ENCODE peak calls at places on chromosomes 4 and X, in seven cellular contexts. A is stromal cell of bone marrow; Y is astrocyte of the spinal cord; Q is NCI-H460; M is C1 segment of cervical spinal cord; V is GM04503; N is stimulated activated CD8-positive, alpha-beta memory T cell treated with anti-CD3 and anti-CD28 coated beads, Interleukin-4, amount 100 ng/mL, for 48 hours. F is an unnamed sample.

GRCh38 chr4:105296672-105297071 is 150.0 kb downstream of the TET2 start:
- DNase-seq in A (no peak), Y (no peak), Q (no peak), M (no peak), V (no peak), N (no peak), F (no peak)

GRCh38 chr4:158170691-158171455 is 2.0 kb downstream of the GASK1B start:
- DNase-seq in A (peak; percentile 59), Y (no peak), Q (no peak), M (peak; percentile 36), V (no peak), N (peak; percentile 71), F (no peak)

GRCh38 chr4:142274137-142274536 is 572.0 kb downstream of the INPP4B start:
- DNase-seq in A (peak; percentile 2), Y (peak; percentile 67), Q (no peak), M (no peak), V (no peak), N (no peak), F (no peak)

GRCh38 chrX:35104626-35105025 is 162.0 kb downstream of the FAM47B start:
- DNase-seq in A (no peak), Y (peak; percentile 8), Q (no peak), M (no peak), V (no peak), N (no peak), F (no peak)

GRCh38 chr4:128538111-128538882 is 250.7 kb upstream of the PGRMC2 start:
- DNase-seq in A (no peak), Y (no peak), Q (no peak), M (no peak), V (no peak), N (no peak), F (no peak)

GRCh38 chr4:36399762-36400353 is 118.4 kb downstream of the DTHD1 start:
- DNase-seq in A (no peak), Y (peak; percentile 41), Q (peak; percentile 14), M (no peak), V (no peak), N (peak; percentile 62), F (peak; percentile 41)

GRCh38 chr4:106584590-106584989 is 216.0 kb upstream of the GIMD1 start:
- DNase-seq in A (no peak), Y (peak; percentile 59), Q (no peak), M (no peak), V (no peak), N (no peak), F (no peak)

GRCh38 chrX:74535211-74535621 is 79.2 kb downstream of the RLIM start:
- DNase-seq in A (peak; percentile 34), Y (peak; percentile 67), Q (no peak), M (peak; percentile 50), V (no peak), N (no peak), F (peak; percentile 4)

GRCh38 chr4:23855912-23856605 is 33.8 kb downstream of the PPARGC1A start:
- DNase-seq in A (no peak), Y (peak; percentile 80), Q (peak; percentile 26), M (no peak), V (no peak), N (no peak), F (no peak)

GRCh38 chr4:185358514-185359433 is 37.0 kb downstream of the LRP2BP start:
- DNase-seq in A (no peak), Y (peak; percentile 87), Q (no peak), M (no peak), V (no peak), N (no peak), F (no peak)

GRCh38 chr4:90293320-90293719 is 166.1 kb downstream of the CCSER1 start:
- DNase-seq in A (no peak), Y (peak; percentile 20), Q (no peak), M (no peak), V (no peak), N (no peak), F (no peak)

GRCh38 chrX:45515262-45516215 is 314.9 kb upstream of the DIPK2B start:
- DNase-seq in A (peak; percentile 89), Y (peak; percentile 84), Q (peak; percentile 92), M (peak; percentile 22), V (peak; percentile 93), N (peak; percentile 46), F (peak; percentile 12)

GRCh38 chrX:65407157-65407626 is 127.4 kb downstream of the LAS1L start:
- DNase-seq in A (no peak), Y (no peak), Q (no peak), M (no peak), V (no peak), N (peak; percentile 28), F (no peak)

GRCh38 chrX:104913348-104913747 is 307.1 kb downstream of the TEX13A start:
- DNase-seq in A (no peak), Y (peak; percentile 4), Q (no peak), M (no peak), V (no peak), N (no peak), F (no peak)

GRCh38 chr4:7650606-7651400 is 216.1 kb upstream of the PSAPL1 start:
- DNase-seq in A (peak; percentile 12), Y (peak; percentile 32), Q (no peak), M (peak; percentile 64), V (no peak), N (peak; percentile 43), F (peak; percentile 42)

GRCh38 chrX:44012484-44013096 is 39.4 kb upstream of the NDP start:
- DNase-seq in A (peak; percentile 77), Y (peak; percentile 77), Q (no peak), M (peak; percentile 13), V (peak; percentile 47), N (peak; percentile 60), F (no peak)

GRCh38 chr4:76570141-76570989 is 135.3 kb downstream of the SHROOM3 start:
- DNase-seq in A (no peak), Y (peak; percentile 78), Q (no peak), M (no peak), V (no peak), N (no peak), F (no peak)

GRCh38 chr4:120873554-120873953 is 49.0 kb downstream of the PRDM5 start:
- DNase-seq in A (no peak), Y (no peak), Q (no peak), M (no peak), V (no peak), N (no peak), F (no peak)

GRCh38 chr4:19248023-19248422 is 1003.7 kb upstream of the SLIT2 start:
- DNase-seq in A (no peak), Y (no peak), Q (no peak), M (no peak), V (no peak), N (no peak), F (no peak)

GRCh38 chr4:6198278-6198677 is 2.1 kb downstream of the JAKMIP1 start:
- DNase-seq in A (no peak), Y (no peak), Q (no peak), M (no peak), V (no peak), N (peak; percentile 86), F (no peak)

GRCh38 chr4:112284662-112285411 is 867 bp downstream of the TIFA start:
- DNase-seq in A (no peak), Y (peak; percentile 39), Q (no peak), M (no peak), V (no peak), N (no peak), F (no peak)

GRCh38 chr4:27861802-27862201 is 1001.2 kb downstream of the STIM2 start:
- DNase-seq in A (peak; percentile 28), Y (peak; percentile 66), Q (no peak), M (no peak), V (no peak), N (no peak), F (no peak)

GRCh38 chrX:107826286-107827136 is 845 bp downstream of the MID2 start:
- DNase-seq in A (no peak), Y (peak; percentile 33), Q (no peak), M (peak; percentile 20), V (no peak), N (peak; percentile 43), F (peak; percentile 22)

GRCh38 chr4:165325732-165326512 is 1.5 kb upstream of the MSMO1 start:
- DNase-seq in A (no peak), Y (peak; percentile 84), Q (peak; percentile 35), M (no peak), V (peak; percentile 34), N (peak; percentile 31), F (no peak)

GRCh38 chrX:154412468-154412867 is 1.1 kb downstream of the TAFAZZIN start:
- DNase-seq in A (no peak), Y (no peak), Q (no peak), M (no peak), V (no peak), N (peak; percentile 41), F (peak; percentile 23)

GRCh38 chrX:150482537-150483217 is 85.7 kb upstream of the MTM1 start:
- DNase-seq in A (peak; percentile 31), Y (peak; percentile 57), Q (peak; percentile 20), M (peak; percentile 9), V (no peak), N (peak; percentile 59), F (no peak)

GRCh38 chr4:68906238-68907137 is 45.1 kb downstream of the UGT2A3 start:
- DNase-seq in A (no peak), Y (no peak), Q (no peak), M (no peak), V (no peak), N (no peak), F (peak; percentile 14)

GRCh38 chr4:39178706-39179105 is 3.6 kb upstream of the WDR19 start:
- DNase-seq in A (no peak), Y (no peak), Q (no peak), M (no peak), V (no peak), N (no peak), F (no peak)

GRCh38 chr4:36326610-36327009 is 45.2 kb downstream of the DTHD1 start:
- DNase-seq in A (no peak), Y (no peak), Q (no peak), M (no peak), V (no peak), N (no peak), F (no peak)

GRCh38 chrX:153590961-153591956 is 7.7 kb downstream of the CCNQ start:
- DNase-seq in A (no peak), Y (no peak), Q (no peak), M (no peak), V (no peak), N (no peak), F (no peak)

GRCh38 chrX:49988128-49988527 is 65.7 kb downstream of the CLCN5 start:
- DNase-seq in A (no peak), Y (no peak), Q (no peak), M (no peak), V (no peak), N (no peak), F (no peak)

GRCh38 chr4:37463457-37463856 is 218.9 kb downstream of the NWD2 start:
- DNase-seq in A (no peak), Y (no peak), Q (no peak), M (no peak), V (no peak), N (no peak), F (no peak)

GRCh38 chr4:47122592-47123291 is 91.4 kb downstream of the GABRB1 start:
- DNase-seq in A (peak; percentile 66), Y (peak; percentile 85), Q (peak; percentile 69), M (peak; percentile 44), V (peak; percentile 17), N (peak; percentile 62), F (peak; percentile 79)

GRCh38 chrX:17521871-17522693 is 147.1 kb downstream of the NHS start:
- DNase-seq in A (no peak), Y (peak; percentile 27), Q (peak; percentile 11), M (no peak), V (no peak), N (no peak), F (peak; percentile 6)